ENCODE peak calls at places on chromosomes 6 and 20, in seven cellular contexts. H is GM23338, C is HCT116, S is Panc1, A is GM12878, R is K562, D is HepG2. X is an unnamed sample. For H3K27me3, the result is how much of the 10 kb centered on the place peaks cover.

GRCh38 chr20:36184816-36185776 is 30.6 kb downstream of the EPB41L1 start:
- DNase-seq in H (no peak), C (no peak), S (no peak), A (no peak), R (no peak), D (no peak), X (no peak)

GRCh38 chr6:22717906-22718305 is 148.5 kb downstream of the HDGFL1 start:
- DNase-seq in H (no peak), C (no peak), S (no peak), A (no peak), R (no peak), D (no peak), X (no peak)

GRCh38 chr6:37251211-37251610 is 6.4 kb upstream of the TBC1D22B start:
- DNase-seq in H (no peak), C (no peak), S (no peak), A (no peak), R (no peak), D (no peak), X (no peak)

GRCh38 chr20:60749804-60750602 is 502.1 kb upstream of the CDH4 start:
- DNase-seq in H (peak), C (no peak), S (no peak), A (no peak), R (peak), D (no peak), X (no peak)

GRCh38 chr6:108640104-108640503 is 79.4 kb downstream of the FOXO3 start:
- DNase-seq in H (no peak), C (no peak), S (no peak), A (no peak), R (no peak), D (no peak), X (no peak)

GRCh38 chr20:41453006-41453950 is 86.7 kb upstream of the EMILIN3 start:
- DNase-seq in H (no peak), C (no peak), S (no peak), A (no peak), R (no peak), D (no peak), X (peak)

GRCh38 chr6:112205521-112206458 is 48.6 kb downstream of the LAMA4 start:
- DNase-seq in H (peak), C (no peak), S (no peak), A (no peak), R (no peak), D (no peak), X (no peak)

GRCh38 chr6:2196079-2196679 is 49.2 kb downstream of the GMDS start:
- DNase-seq in H (peak), C (peak), S (peak), A (peak), R (peak), D (peak), X (no peak)

GRCh38 chr20:34262488-34263288 is 21.5 kb downstream of the ASIP start:
- DNase-seq in H (no peak), C (no peak), S (no peak), A (no peak), R (no peak), D (peak), X (peak)

GRCh38 chr6:121711472-121711871 is 276.0 kb downstream of the GJA1 start:
- DNase-seq in H (no peak), C (no peak), S (no peak), A (no peak), R (no peak), D (no peak), X (no peak)

GRCh38 chr20:7742479-7742878 is 197.8 kb downstream of the HAO1 start:
- DNase-seq in H (no peak), C (no peak), S (no peak), A (no peak), R (no peak), D (no peak), X (no peak)

GRCh38 chr20:38723982-38724602 is at the start of gene SLC32A1:
- DNase-seq in H (peak), C (no peak), S (no peak), A (no peak), R (peak), D (no peak), X (no peak)

GRCh38 chr6:149233056-149233715 is 84.3 kb upstream of the TAB2 start:
- DNase-seq in H (no peak), C (peak), S (peak), A (no peak), R (peak), D (peak), X (no peak)

GRCh38 chr6:158769696-158770446 is 49.3 kb downstream of the EZR start:
- DNase-seq in H (no peak), C (no peak), S (no peak), A (no peak), R (no peak), D (no peak), X (no peak)

GRCh38 chr6:142570221-142570671 is 268.4 kb downstream of the ADGRG6 start:
- DNase-seq in H (no peak), C (no peak), S (no peak), A (no peak), R (no peak), D (peak), X (no peak)

GRCh38 chr6:142155895-142156757 is 9.1 kb downstream of the VTA1 start:
- DNase-seq in H (peak), C (peak), S (no peak), A (no peak), R (peak), D (peak), X (no peak)

GRCh38 chr6:144330588-144330987 is 45.5 kb downstream of the UTRN start:
- DNase-seq in H (peak), C (peak), S (no peak), A (no peak), R (no peak), D (no peak), X (no peak)

GRCh38 chr6:27575594-27576361 is 102.9 kb upstream of the ZNF184 start:
- DNase-seq in H (peak), C (peak), S (peak), A (no peak), R (peak), D (peak), X (no peak)

GRCh38 chr6:36131517-36132220 is 1.4 kb downstream of the MAPK13 start:
- DNase-seq in H (no peak), C (no peak), S (no peak), A (peak), R (peak), D (peak), X (no peak)

GRCh38 chr6:129849456-129849855 is 11.7 kb downstream of the TMEM244 start:
- DNase-seq in H (no peak), C (peak), S (no peak), A (no peak), R (no peak), D (no peak), X (no peak)

GRCh38 chr20:10672579-10673127 is 1.1 kb downstream of the JAG1 start:
- DNase-seq in H (peak), C (no peak), S (no peak), A (no peak), R (peak), D (peak), X (peak)

GRCh38 chr6:158468666-158469065 is 91.2 kb upstream of the TMEM181 start:
- DNase-seq in H (peak), C (no peak), S (no peak), A (no peak), R (no peak), D (no peak), X (no peak)

GRCh38 chr6:148311849-148312669 is 30.6 kb upstream of the SASH1 start:
- DNase-seq in H (no peak), C (no peak), S (no peak), A (no peak), R (no peak), D (no peak), X (no peak)

GRCh38 chr20:1987826-1988225 is 6.0 kb downstream of the PDYN start:
- DNase-seq in H (no peak), C (no peak), S (no peak), A (no peak), R (no peak), D (no peak), X (no peak)

GRCh38 chr6:12440981-12441380 is 150.8 kb downstream of the EDN1 start:
- DNase-seq in H (peak), C (no peak), S (no peak), A (no peak), R (peak), D (no peak), X (no peak)

GRCh38 chr20:7938058-7938457 is 2.2 kb downstream of the HAO1 start:
- DNase-seq in H (no peak), C (no peak), S (no peak), A (no peak), R (no peak), D (no peak), X (no peak)

GRCh38 chr20:52869698-52870288 is 102.4 kb upstream of the TSHZ2 start:
- DNase-seq in H (no peak), C (no peak), S (no peak), A (no peak), R (no peak), D (no peak), X (no peak)

GRCh38 chr6:129186988-129187387 is 304.1 kb downstream of the LAMA2 start:
- DNase-seq in H (no peak), C (peak), S (no peak), A (no peak), R (no peak), D (no peak), X (no peak)

GRCh38 chr20:22578221-22579118 is 5.9 kb downstream of the FOXA2 start:
- DNase-seq in H (no peak), C (no peak), S (no peak), A (no peak), R (no peak), D (peak), X (no peak)

GRCh38 chr6:124964764-124965105 is 2.5 kb downstream of the RNF217 start:
- DNase-seq in H (peak), C (no peak), S (no peak), A (no peak), R (no peak), D (no peak), X (no peak)

GRCh38 chr20:46018611-46019010 is 9.9 kb downstream of the MMP9 start:
- DNase-seq in H (no peak), C (no peak), S (no peak), A (no peak), R (no peak), D (no peak), X (no peak)

GRCh38 chr20:57391439-57392129 is 388 bp downstream of the RBM38 start:
- DNase-seq in H (peak), C (no peak), S (no peak), A (no peak), R (peak), D (no peak), X (no peak)

GRCh38 chr6:163943647-163944395 is 529.3 kb downstream of the QKI start:
- DNase-seq in H (peak), C (no peak), S (no peak), A (no peak), R (no peak), D (no peak), X (no peak)

GRCh38 chr6:9128970-9129369 is 693.6 kb upstream of the SLC35B3 start:
- DNase-seq in H (no peak), C (no peak), S (no peak), A (no peak), R (no peak), D (no peak), X (no peak)

GRCh38 chr6:7111095-7111690 is 3.4 kb downstream of the RREB1 start:
- DNase-seq in H (no peak), C (no peak), S (no peak), A (no peak), R (no peak), D (no peak), X (no peak)

GRCh38 chr6:39892490-39893129 is 41.7 kb downstream of the MOCS1 start:
- DNase-seq in H (peak), C (peak), S (peak), A (peak), R (peak), D (peak), X (peak)

DNA sequence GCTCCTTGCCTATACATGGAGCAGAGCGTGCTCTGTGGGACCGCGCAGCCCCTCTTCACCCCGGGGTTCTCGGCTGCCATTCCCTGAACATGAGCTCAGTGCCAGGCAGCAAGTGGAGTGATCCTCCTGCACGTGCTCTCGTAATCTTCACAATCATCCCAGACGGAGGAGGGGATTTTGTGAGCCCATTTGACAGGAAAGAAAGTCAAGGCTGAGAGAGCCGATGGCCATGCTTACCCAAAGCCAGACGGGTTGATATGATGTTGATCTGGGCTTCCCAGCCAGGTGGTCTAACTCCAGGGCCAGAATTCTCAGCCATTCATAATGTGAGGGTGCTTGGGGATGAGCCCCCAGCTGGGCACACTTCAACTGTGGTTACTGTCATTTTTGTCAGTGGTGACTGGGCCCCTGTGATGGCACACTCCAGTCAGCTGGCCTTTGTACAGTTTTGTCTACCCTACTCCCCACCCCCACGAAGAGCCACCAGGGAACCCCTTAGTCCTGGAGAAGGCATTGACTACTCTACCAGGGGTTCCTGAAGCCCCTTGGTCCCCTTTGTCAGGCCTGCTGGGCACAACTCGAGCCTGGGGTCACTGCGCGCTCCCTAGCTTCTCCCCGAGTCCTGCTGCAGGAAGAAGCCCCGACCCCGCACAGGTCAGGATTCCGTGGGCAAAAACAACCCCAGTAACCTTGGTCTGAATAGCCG is 1.5 kb downstream of the APCDD1L start:
- DNase-seq in H (no peak), C (no peak), S (no peak), A (no peak), R (no peak), D (no peak), X (no peak)
- H3K27me3 ChIP-seq in H (under half), C (under half), S (under half), A (under half), R (under half), D (under half), X (under half)

GRCh38 chr6:5378331-5378730 is 117.0 kb downstream of the FARS2 start:
- DNase-seq in H (peak), C (no peak), S (no peak), A (no peak), R (no peak), D (no peak), X (no peak)

GRCh38 chr6:5384276-5384675 is 123.0 kb downstream of the FARS2 start:
- DNase-seq in H (no peak), C (no peak), S (no peak), A (no peak), R (no peak), D (no peak), X (no peak)

GRCh38 chr6:5379647-5380242 is 118.4 kb downstream of the FARS2 start:
- DNase-seq in H (peak), C (peak), S (peak), A (peak), R (peak), D (peak), X (no peak)
- TF ChIP-seq REST in H (no peak), C (no peak), S (no peak), A (no peak), R (no peak), D (no peak), X (no peak)

DNA sequence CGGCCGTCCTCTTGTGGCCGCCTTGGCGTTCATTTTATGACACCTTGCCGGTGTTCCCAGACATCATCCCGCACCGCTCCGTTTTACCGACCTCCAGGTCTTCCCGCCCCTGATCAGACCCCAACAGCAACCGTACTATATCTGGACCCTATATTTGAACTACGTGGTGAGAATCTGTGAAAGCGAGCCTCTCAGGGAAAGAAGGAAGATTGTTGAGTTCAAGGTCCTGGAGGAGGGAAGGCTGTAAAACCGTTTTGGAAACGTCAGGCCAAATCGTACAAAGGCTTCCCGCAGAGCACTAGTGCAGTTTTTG is 1.4 kb upstream of the CNR1 start:
- DNase-seq in H (peak), C (no peak), S (no peak), A (no peak), R (no peak), D (no peak), X (no peak)
- H3K27me3 ChIP-seq in H (under half), C (under half), S (under half), A (under half), R (under half), D (under half), X (under half)

GRCh38 chr6:34957184-34957904 is 68.3 kb downstream of the ANKS1A start:
- DNase-seq in H (no peak), C (no peak), S (no peak), A (no peak), R (no peak), D (no peak), X (no peak)
- TF ChIP-seq REST in H (no peak), C (no peak), S (no peak), A (no peak), R (no peak), D (no peak), X (no peak)

DNA sequence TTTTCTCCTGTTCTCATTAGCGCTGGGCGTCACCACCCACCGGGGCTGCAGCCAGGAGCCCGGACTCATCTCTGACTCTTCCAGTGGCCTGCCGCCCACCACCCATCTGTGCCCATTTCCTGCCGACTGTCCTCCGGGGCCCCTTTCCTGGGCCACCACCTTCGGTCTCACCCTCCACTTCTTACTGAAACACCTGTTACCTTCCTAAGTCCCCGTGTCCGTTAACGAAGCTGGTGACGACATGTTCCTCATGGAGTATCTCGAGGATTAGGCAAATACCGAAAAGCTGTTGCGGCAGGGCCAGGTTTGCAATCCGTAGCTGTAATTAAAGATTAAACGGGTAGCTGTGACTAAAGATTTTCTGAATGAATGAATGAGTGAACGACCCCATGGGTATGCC is 80.2 kb downstream of the SRC start:
- DNase-seq in H (no peak), C (no peak), S (no peak), A (no peak), R (no peak), D (no peak), X (no peak)
- H3K27me3 ChIP-seq in H (under half), C (half or more), S (under half), A (under half), R (under half), D (under half), X (under half)

DNA sequence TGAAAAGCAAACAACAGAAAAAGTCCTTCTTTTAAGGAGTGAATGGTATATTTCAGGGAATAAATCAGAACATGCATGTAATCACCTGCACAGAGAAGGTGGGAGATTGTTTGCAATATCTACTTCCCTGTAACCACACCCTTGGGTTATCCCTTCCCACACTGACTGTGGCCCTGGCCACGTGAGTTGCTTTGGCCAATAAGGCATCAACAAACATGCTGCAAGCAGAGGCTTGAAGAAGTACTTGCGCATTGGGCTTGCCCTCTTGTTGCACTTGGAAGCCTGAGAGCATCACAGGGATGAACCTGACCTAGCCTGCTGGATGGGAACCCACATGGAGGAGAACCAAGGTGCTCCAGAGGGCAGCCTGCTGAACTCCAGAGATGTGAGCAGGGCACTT is 208.4 kb downstream of the PTPRT start:
- DNase-seq in H (no peak), C (no peak), S (no peak), A (no peak), R (no peak), D (no peak), X (no peak)
- TF ChIP-seq REST in H (no peak), C (no peak), S (no peak), A (no peak), R (no peak), D (no peak), X (no peak)

X was measured in HL-60.